ENCODE peak calls at places on chromosome 20, in eight cellular contexts. One of them, this sample, is unnamed.

GRCh38 chr20:42432485-42432884 is 757.2 kb downstream of the PTPRT start:
- DNase-seq in fibroblast of pulmonary artery: no peak
- DNase-seq in AG10803: no peak
- DNase-seq in prostate gland: no peak
- DNase-seq in DND-41: no peak
- DNase-seq in neuronal stem cell: no peak
- DNase-seq in cardiac fibroblast: peak; percentile 39
- DNase-seq in iPS DF 6.9: no peak
- DNase-seq in this sample: no peak

GRCh38 chr20:610130-611046 is at the start of gene TCF15:
- DNase-seq in fibroblast of pulmonary artery: peak; percentile 11
- DNase-seq in AG10803: no peak
- DNase-seq in prostate gland: no peak
- DNase-seq in cardiac fibroblast: no peak
- DNase-seq in iPS DF 6.9: no peak
- DNase-seq in DND-41: no peak
- DNase-seq in neuronal stem cell: peak; percentile 70
- DNase-seq in this sample: no peak

GRCh38 chr20:2314759-2315439 is 19.1 kb downstream of the TGM3 start:
- DNase-seq in cardiac fibroblast: peak; percentile 77
- DNase-seq in iPS DF 6.9: no peak
- DNase-seq in DND-41: no peak
- DNase-seq in neuronal stem cell: no peak
- DNase-seq in AG10803: peak; percentile 96
- DNase-seq in prostate gland: no peak
- DNase-seq in fibroblast of pulmonary artery: peak; percentile 55
- DNase-seq in this sample: no peak

GRCh38 chr20:59015812-59016711 is 3.2 kb upstream of the TUBB1 start:
- DNase-seq in AG10803: no peak
- DNase-seq in fibroblast of pulmonary artery: no peak
- DNase-seq in neuronal stem cell: no peak
- DNase-seq in iPS DF 6.9: no peak
- DNase-seq in DND-41: no peak
- DNase-seq in prostate gland: no peak
- DNase-seq in cardiac fibroblast: no peak
- DNase-seq in this sample: no peak

GRCh38 chr20:14478126-14478525 is 140.7 kb upstream of the FLRT3 start:
- DNase-seq in DND-41: no peak
- DNase-seq in iPS DF 6.9: no peak
- DNase-seq in prostate gland: no peak
- DNase-seq in fibroblast of pulmonary artery: no peak
- DNase-seq in cardiac fibroblast: no peak
- DNase-seq in AG10803: no peak
- DNase-seq in neuronal stem cell: no peak
- DNase-seq in this sample: no peak

GRCh38 chr20:62210496-62210855 is 9.6 kb downstream of the HRH3 start:
- DNase-seq in AG10803: no peak
- DNase-seq in cardiac fibroblast: no peak
- DNase-seq in neuronal stem cell: no peak
- DNase-seq in fibroblast of pulmonary artery: no peak
- DNase-seq in iPS DF 6.9: no peak
- DNase-seq in DND-41: no peak
- DNase-seq in prostate gland: no peak
- DNase-seq in this sample: no peak

GRCh38 chr20:3679749-3680700 is 1.8 kb downstream of the ADAM33 start:
- DNase-seq in DND-41: no peak
- DNase-seq in neuronal stem cell: no peak
- DNase-seq in prostate gland: no peak
- DNase-seq in AG10803: peak; percentile 96
- DNase-seq in iPS DF 6.9: no peak
- DNase-seq in cardiac fibroblast: peak; percentile 90
- DNase-seq in fibroblast of pulmonary artery: peak; percentile 50
- DNase-seq in this sample: no peak

GRCh38 chr20:62368629-62369507 is 1.8 kb upstream of the LAMA5 start:
- DNase-seq in iPS DF 6.9: no peak
- DNase-seq in AG10803: no peak
- DNase-seq in prostate gland: no peak
- DNase-seq in neuronal stem cell: peak; percentile 73
- DNase-seq in DND-41: no peak
- DNase-seq in fibroblast of pulmonary artery: peak; percentile 51
- DNase-seq in cardiac fibroblast: peak; percentile 66
- DNase-seq in this sample: no peak

GRCh38 chr20:44601801-44602204 is 19.4 kb downstream of the PKIG start:
- DNase-seq in cardiac fibroblast: peak; percentile 93
- DNase-seq in prostate gland: peak; percentile 23
- DNase-seq in neuronal stem cell: no peak
- DNase-seq in AG10803: peak; percentile 86
- DNase-seq in iPS DF 6.9: no peak
- DNase-seq in fibroblast of pulmonary artery: peak; percentile 84
- DNase-seq in DND-41: no peak
- DNase-seq in this sample: no peak

GRCh38 chr20:44598413-44599290 is 16.3 kb downstream of the PKIG start:
- DNase-seq in prostate gland: no peak
- DNase-seq in AG10803: peak; percentile 35
- DNase-seq in fibroblast of pulmonary artery: peak; percentile 68
- DNase-seq in cardiac fibroblast: peak; percentile 67
- DNase-seq in neuronal stem cell: no peak
- DNase-seq in DND-41: peak; percentile 47
- DNase-seq in iPS DF 6.9: no peak
- DNase-seq in this sample: no peak

GRCh38 chr20:44599715-44600114 is 17.3 kb downstream of the PKIG start:
- DNase-seq in iPS DF 6.9: no peak
- DNase-seq in cardiac fibroblast: no peak
- DNase-seq in DND-41: no peak
- DNase-seq in fibroblast of pulmonary artery: no peak
- DNase-seq in neuronal stem cell: no peak
- DNase-seq in prostate gland: no peak
- DNase-seq in AG10803: no peak
- DNase-seq in this sample: no peak

GRCh38 chr20:44600301-44600700 is 17.9 kb downstream of the PKIG start:
- DNase-seq in AG10803: no peak
- DNase-seq in DND-41: no peak
- DNase-seq in fibroblast of pulmonary artery: no peak
- DNase-seq in cardiac fibroblast: no peak
- DNase-seq in iPS DF 6.9: no peak
- DNase-seq in neuronal stem cell: no peak
- DNase-seq in prostate gland: no peak
- DNase-seq in this sample: no peak

DNA sequence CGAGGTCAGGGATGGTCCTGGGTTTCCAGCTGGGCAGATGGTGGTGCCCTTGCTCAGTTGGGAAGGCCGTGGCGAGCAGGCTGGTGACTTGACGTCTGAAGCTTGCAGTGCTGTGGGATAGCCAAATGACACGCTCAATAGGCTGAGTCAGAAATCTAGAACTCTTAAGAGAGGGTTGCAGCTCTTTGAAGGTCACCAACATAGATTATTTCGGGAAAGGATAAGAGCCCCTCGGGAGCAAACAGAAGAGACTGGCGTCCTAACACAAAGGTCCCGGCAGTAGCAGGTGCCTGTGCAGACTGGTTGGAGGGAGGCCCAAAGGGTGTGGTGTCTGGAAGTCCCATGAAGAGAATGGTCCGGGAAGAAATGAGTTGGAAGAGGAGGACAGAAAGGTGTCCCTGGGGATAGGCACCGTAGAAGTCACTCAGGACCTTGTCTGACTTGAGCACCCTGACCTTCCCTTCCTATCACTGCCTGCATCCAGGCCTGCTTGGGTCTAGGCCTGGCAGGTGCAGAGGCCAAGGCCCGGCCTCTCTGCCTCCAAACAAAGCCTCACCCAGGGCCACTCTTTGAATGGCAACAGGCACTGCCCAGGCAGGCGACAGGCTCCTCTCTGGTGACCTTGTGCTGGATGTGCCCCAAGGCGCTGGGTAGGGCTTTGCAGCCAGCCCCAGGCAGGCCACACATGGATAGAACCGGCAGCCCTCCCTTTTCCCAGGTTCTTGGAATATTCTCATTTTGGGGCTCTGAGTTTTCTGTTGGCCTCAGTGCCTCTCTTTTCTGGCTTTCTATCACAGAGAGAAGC is 18.6 kb downstream of the PKIG start:
- DNase-seq in DND-41: no peak
- DNase-seq in iPS DF 6.9: no peak
- DNase-seq in fibroblast of pulmonary artery: no peak
- DNase-seq in prostate gland: no peak
- DNase-seq in cardiac fibroblast: no peak
- DNase-seq in AG10803: peak; percentile 54
- DNase-seq in neuronal stem cell: no peak
- DNase-seq in this sample: no peak
- H3K4me3 ChIP-seq in DND-41: no peak overlapping the region
- H3K4me3 ChIP-seq in iPS DF 6.9: no peak overlapping the region
- H3K4me3 ChIP-seq in fibroblast of pulmonary artery: no peak overlapping the region
- H3K4me3 ChIP-seq in prostate gland: no peak overlapping the region
- H3K4me3 ChIP-seq in cardiac fibroblast: no peak overlapping the region
- H3K4me3 ChIP-seq in AG10803: no peak overlapping the region
- H3K4me3 ChIP-seq in neuronal stem cell: no peak overlapping the region
- H3K4me3 ChIP-seq in this sample: no peak overlapping the region

DNA sequence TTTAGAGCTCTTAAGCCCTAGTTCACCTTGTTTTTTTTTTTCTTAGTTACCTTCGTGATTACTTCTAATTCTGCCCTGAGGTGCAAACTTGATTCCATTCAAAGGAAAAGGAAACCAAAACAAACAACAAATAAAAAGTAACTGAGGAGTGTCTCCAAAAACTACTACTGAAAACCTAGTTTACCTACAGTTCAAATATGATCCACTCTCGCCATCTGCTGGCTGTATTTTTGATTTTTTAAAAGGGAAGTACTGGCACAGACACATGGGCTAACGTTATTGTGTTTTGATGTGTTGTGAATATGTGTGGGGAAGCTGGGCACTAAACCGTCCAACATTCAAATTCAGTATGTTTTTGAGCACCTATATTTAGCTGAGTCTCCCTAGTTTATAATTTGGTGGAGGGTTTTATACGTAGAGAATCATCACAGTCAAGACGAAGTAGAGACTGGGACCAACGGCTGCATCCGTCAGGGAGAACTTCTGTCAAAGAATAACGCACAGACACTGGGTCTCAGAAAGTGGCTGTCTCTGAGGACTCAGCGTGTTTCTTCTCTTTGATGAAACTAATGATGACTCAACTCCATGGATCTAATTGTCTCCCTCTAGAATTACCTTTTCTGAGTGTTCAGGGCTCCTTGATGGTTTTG is 373.5 kb upstream of the BTBD3 start:
- DNase-seq in neuronal stem cell: peak; percentile 78
- DNase-seq in prostate gland: peak; percentile 75
- DNase-seq in fibroblast of pulmonary artery: peak; percentile 87
- DNase-seq in DND-41: peak; percentile 29
- DNase-seq in cardiac fibroblast: peak; percentile 81
- DNase-seq in AG10803: peak; percentile 63
- DNase-seq in iPS DF 6.9: peak; percentile 52
- DNase-seq in this sample: peak; percentile 53
- H3K4me3 ChIP-seq in neuronal stem cell: no peak overlapping the region
- H3K4me3 ChIP-seq in prostate gland: no peak overlapping the region
- H3K4me3 ChIP-seq in fibroblast of pulmonary artery: no peak overlapping the region
- H3K4me3 ChIP-seq in DND-41: no peak overlapping the region
- H3K4me3 ChIP-seq in cardiac fibroblast: no peak overlapping the region
- H3K4me3 ChIP-seq in AG10803: peak overlapping the region; percentile 23
- H3K4me3 ChIP-seq in iPS DF 6.9: no peak overlapping the region
- H3K4me3 ChIP-seq in this sample: no peak overlapping the region

GRCh38 chr20:38373231-38373867 is 27.1 kb downstream of the LBP start:
- DNase-seq in neuronal stem cell: no peak
- DNase-seq in prostate gland: no peak
- DNase-seq in iPS DF 6.9: no peak
- DNase-seq in cardiac fibroblast: peak; percentile 41
- DNase-seq in AG10803: no peak
- DNase-seq in DND-41: no peak
- DNase-seq in fibroblast of pulmonary artery: peak; percentile 17
- DNase-seq in this sample: no peak

GRCh38 chr20:38372830-38373229 is 26.5 kb downstream of the LBP start:
- DNase-seq in iPS DF 6.9: no peak
- DNase-seq in neuronal stem cell: no peak
- DNase-seq in cardiac fibroblast: peak; percentile 52
- DNase-seq in DND-41: no peak
- DNase-seq in fibroblast of pulmonary artery: peak; percentile 11
- DNase-seq in prostate gland: no peak
- DNase-seq in AG10803: peak; percentile 5
- DNase-seq in this sample: no peak

GRCh38 chr20:38373898-38374297 is 27.6 kb downstream of the LBP start:
- DNase-seq in neuronal stem cell: no peak
- DNase-seq in AG10803: no peak
- DNase-seq in cardiac fibroblast: no peak
- DNase-seq in iPS DF 6.9: no peak
- DNase-seq in DND-41: no peak
- DNase-seq in prostate gland: no peak
- DNase-seq in fibroblast of pulmonary artery: no peak
- DNase-seq in this sample: no peak

DNA sequence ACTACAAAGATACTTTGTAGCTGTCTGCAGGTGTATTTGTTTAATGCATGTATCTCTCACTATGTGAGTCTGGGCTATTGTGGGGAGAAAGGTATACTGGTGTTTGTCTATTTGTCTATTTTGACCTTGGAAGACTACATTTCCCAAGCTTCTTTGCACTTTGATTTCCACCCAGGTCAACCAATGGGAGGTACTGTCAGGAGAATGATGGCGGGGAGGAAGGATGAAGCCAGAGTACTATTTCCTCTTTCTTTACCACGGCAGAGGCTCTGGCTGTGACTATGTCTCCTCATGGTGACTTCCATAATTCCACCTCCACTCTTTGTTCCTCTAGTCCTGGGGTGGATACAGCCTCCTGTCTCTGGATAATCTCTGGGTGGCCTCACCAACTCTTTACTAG is 23.1 kb downstream of the LBP start:
- DNase-seq in DND-41: no peak
- DNase-seq in iPS DF 6.9: no peak
- DNase-seq in AG10803: no peak
- DNase-seq in cardiac fibroblast: peak; percentile 25
- DNase-seq in fibroblast of pulmonary artery: peak; percentile 15
- DNase-seq in prostate gland: no peak
- DNase-seq in neuronal stem cell: no peak
- DNase-seq in this sample: peak; percentile 27
- H3K4me3 ChIP-seq in DND-41: no peak overlapping the region
- H3K4me3 ChIP-seq in iPS DF 6.9: no peak overlapping the region
- H3K4me3 ChIP-seq in AG10803: no peak overlapping the region
- H3K4me3 ChIP-seq in cardiac fibroblast: no peak overlapping the region
- H3K4me3 ChIP-seq in fibroblast of pulmonary artery: no peak overlapping the region
- H3K4me3 ChIP-seq in prostate gland: no peak overlapping the region
- H3K4me3 ChIP-seq in neuronal stem cell: no peak overlapping the region
- H3K4me3 ChIP-seq in this sample: no peak overlapping the region

DNA sequence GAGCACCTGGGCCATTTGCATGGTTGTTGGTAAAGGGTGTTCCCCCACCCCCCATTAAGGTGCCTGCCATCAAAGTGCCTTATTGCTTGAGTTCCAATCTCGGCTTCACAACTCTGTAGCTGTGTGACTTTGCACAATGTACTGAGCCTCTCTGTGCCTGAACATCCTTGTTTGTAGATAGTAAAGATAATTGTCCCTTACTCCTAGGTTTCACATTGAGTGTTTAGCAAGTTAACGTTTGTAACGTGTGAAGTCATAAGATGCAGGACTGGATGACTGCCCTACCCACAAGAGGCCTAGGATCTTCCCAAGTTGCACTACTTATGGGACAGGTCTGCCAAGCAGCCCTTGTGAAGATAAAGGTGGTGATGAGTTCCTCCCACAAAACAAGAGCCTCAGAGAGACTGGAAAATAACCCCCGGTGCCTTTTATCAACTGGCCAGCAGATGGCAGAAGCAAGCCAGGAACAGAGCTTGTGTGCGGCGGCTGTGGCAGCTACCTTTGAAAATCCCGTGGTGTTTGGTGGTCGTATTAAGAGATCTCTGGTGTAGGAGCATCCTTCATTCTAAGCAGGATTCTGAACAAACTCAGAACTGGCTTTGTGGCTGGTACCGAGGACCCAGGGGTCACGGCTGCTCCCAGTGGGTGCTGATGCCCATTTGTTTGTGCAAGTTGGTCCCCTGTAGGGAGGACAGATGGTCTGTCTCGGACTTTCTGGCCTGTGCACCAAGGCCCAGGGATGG is 99.1 kb downstream of the CDH26 start:
- DNase-seq in AG10803: peak; percentile 61
- DNase-seq in iPS DF 6.9: peak; percentile 25
- DNase-seq in fibroblast of pulmonary artery: peak; percentile 60
- DNase-seq in neuronal stem cell: peak; percentile 66
- DNase-seq in DND-41: peak; percentile 93
- DNase-seq in prostate gland: peak; percentile 63
- DNase-seq in cardiac fibroblast: peak; percentile 63
- DNase-seq in this sample: peak; percentile 95
- H3K4me3 ChIP-seq in AG10803: no peak overlapping the region
- H3K4me3 ChIP-seq in iPS DF 6.9: no peak overlapping the region
- H3K4me3 ChIP-seq in fibroblast of pulmonary artery: no peak overlapping the region
- H3K4me3 ChIP-seq in neuronal stem cell: no peak overlapping the region
- H3K4me3 ChIP-seq in DND-41: peak overlapping the region; percentile 71
- H3K4me3 ChIP-seq in prostate gland: no peak overlapping the region
- H3K4me3 ChIP-seq in cardiac fibroblast: no peak overlapping the region
- H3K4me3 ChIP-seq in this sample: peak overlapping the region; percentile 81

This sample was measured in Jurkat, Clone E6-1.